ENCODE peak calls at places on chromosomes 1 and 21, in five cellular contexts. L, X, H, D and S are unnamed samples.
A peak's percentile ranks its signal among the peaks of the same experiment; 100 is the strongest.

GRCh38 chr21:38646213-38646837 is 148.0 kb upstream of the ERG start:
- DNase-seq in L (no peak), X (no peak), H (no peak), D (no peak), S (no peak)

GRCh38 chr1:69221492-69221990 is 346.2 kb upstream of the LRRC7 start:
- DNase-seq in L (no peak), X (no peak), H (no peak), D (no peak), S (no peak)

GRCh38 chr1:2376931-2377672 is 14.3 kb downstream of the MORN1 start:
- DNase-seq in L (no peak), X (no peak), H (no peak), D (no peak), S (no peak)

GRCh38 chr1:86499987-86500593 is 31.4 kb downstream of the CLCA1 start:
- DNase-seq in L (peak; percentile 32), X (peak; percentile 18), H (no peak), D (peak; percentile 55), S (peak; percentile 35)

GRCh38 chr21:42526379-42526727 is 12.7 kb downstream of the SLC37A1 start:
- DNase-seq in L (peak; percentile 75), X (no peak), H (no peak), D (no peak), S (no peak)

GRCh38 chr1:238991730-238992490 is 394.5 kb upstream of the CHRM3 start:
- DNase-seq in L (no peak), X (no peak), H (no peak), D (no peak), S (no peak)

GRCh38 chr1:88768816-88769215 is 84.7 kb downstream of the PKN2 start:
- DNase-seq in L (no peak), X (no peak), H (no peak), D (no peak), S (no peak)

GRCh38 chr21:27532081-27532480 is 565.2 kb upstream of the ADAMTS5 start:
- DNase-seq in L (peak; percentile 41), X (no peak), H (no peak), D (no peak), S (peak; percentile 10)

GRCh38 chr1:160436975-160437374 is 36.6 kb downstream of the VANGL2 start:
- DNase-seq in L (no peak), X (no peak), H (no peak), D (peak; percentile 30), S (no peak)

GRCh38 chr1:92989936-92990582 is 28.8 kb upstream of the DIPK1A start:
- DNase-seq in L (no peak), X (no peak), H (no peak), D (no peak), S (no peak)

GRCh38 chr1:27070390-27071048 is 57.9 kb upstream of the TENT5B start:
- DNase-seq in L (no peak), X (no peak), H (no peak), D (no peak), S (peak; percentile 9)

GRCh38 chr1:1528639-1529267 is 11.7 kb downstream of the TMEM240 start:
- DNase-seq in L (no peak), X (no peak), H (no peak), D (no peak), S (no peak)

GRCh38 chr1:73593379-73593778 is 604.6 kb downstream of the LRRIQ3 start:
- DNase-seq in L (no peak), X (no peak), H (no peak), D (no peak), S (peak; percentile 77)

GRCh38 chr1:187264995-187265602 is 436.4 kb downstream of the PLA2G4A start:
- DNase-seq in L (peak; percentile 28), X (peak; percentile 50), H (no peak), D (no peak), S (peak; percentile 34)

GRCh38 chr1:47432071-47433036 is 5.5 kb upstream of the FOXD2 start:
- DNase-seq in L (peak; percentile 39), X (no peak), H (peak; percentile 94), D (peak; percentile 73), S (peak; percentile 81)

GRCh38 chr1:960371-961131 is at the start of gene KLHL17:
- DNase-seq in L (peak; percentile 32), X (no peak), H (peak; percentile 89), D (peak; percentile 89), S (peak; percentile 71)

GRCh38 chr1:197470330-197470729 is 202.3 kb downstream of the CRB1 start:
- DNase-seq in L (no peak), X (no peak), H (no peak), D (no peak), S (no peak)

GRCh38 chr1:202154766-202155477 is 5.5 kb downstream of the PTPN7 start:
- DNase-seq in L (peak; percentile 30), X (peak; percentile 76), H (peak; percentile 77), D (peak; percentile 60), S (peak; percentile 93)

GRCh38 chr1:110070282-110070967 is at the start of gene ALX3:
- DNase-seq in L (no peak), X (no peak), H (peak; percentile 71), D (no peak), S (no peak)

GRCh38 chr1:24932284-24932683 is 2.2 kb upstream of the RUNX3 start:
- DNase-seq in L (no peak), X (peak; percentile 21), H (peak; percentile 89), D (peak; percentile 93), S (no peak)

GRCh38 chr1:236516929-236517704 is 6.7 kb upstream of the LGALS8 start:
- DNase-seq in L (peak; percentile 93), X (no peak), H (no peak), D (no peak), S (peak; percentile 94)

GRCh38 chr1:95381980-95382379 is 148.0 kb downstream of the RWDD3 start:
- DNase-seq in L (no peak), X (no peak), H (no peak), D (no peak), S (no peak)
- TF ChIP-seq JUND in L (no peak), X (no peak), H (no peak), D (no peak), S (no peak)

GRCh38 chr1:96698332-96698983 is 23.1 kb upstream of the PTBP2 start:
- DNase-seq in L (no peak), X (no peak), H (no peak), D (no peak), S (no peak)
- TF ChIP-seq JUND in L (no peak), X (no peak), H (no peak), D (no peak), S (no peak)

GRCh38 chr21:32359719-32360260 is 33.0 kb downstream of the URB1 start:
- DNase-seq in L (peak; percentile 52), X (peak; percentile 6), H (no peak), D (no peak), S (peak; percentile 86)
- TF ChIP-seq JUND in L (no peak), X (no peak), H (no peak), D (no peak), S (no peak)

DNA sequence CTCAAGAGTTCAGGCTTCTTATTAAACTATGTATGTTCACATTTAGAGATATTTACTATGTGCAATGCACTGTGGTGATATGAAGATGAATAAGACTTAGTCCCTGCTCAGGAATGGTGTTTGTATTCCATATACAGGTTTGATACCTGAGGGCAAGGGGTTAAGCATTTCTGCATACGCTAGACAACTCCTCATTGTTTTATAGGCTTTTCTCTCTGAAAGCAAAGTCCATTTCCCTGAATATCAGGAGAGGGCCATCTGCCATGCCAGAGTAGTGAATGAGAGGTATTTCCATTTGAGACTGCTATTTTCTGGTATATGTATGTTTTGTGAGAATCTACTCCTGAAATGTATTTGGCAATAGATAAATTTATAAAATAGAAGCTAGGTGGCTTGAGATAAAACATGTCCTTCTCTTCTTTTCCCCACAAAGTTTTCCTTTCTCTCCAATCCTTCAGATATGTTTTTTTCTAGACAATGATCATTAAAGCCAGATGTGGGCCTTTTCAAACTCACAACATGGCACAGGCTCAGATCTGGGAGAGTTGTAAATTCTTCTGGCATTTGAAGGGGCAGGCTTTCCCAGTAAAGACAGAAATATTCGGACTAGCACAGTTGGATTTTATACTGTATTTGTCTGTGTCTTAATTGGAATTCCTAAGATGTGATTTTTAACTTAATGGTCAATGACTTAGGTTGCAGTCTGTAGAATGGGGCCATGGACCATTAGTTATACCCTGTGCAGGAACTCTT is 73.3 kb upstream of the WDR26 start:
- DNase-seq in L (peak; percentile 43), X (no peak), H (no peak), D (no peak), S (no peak)
- TF ChIP-seq JUND in L (no peak), X (no peak), H (no peak), D (no peak), S (no peak)

GRCh38 chr1:234610061-234610581 is at the start of gene IRF2BP2:
- DNase-seq in L (peak; percentile 68), X (peak; percentile 63), H (peak; percentile 75), D (peak; percentile 98), S (peak; percentile 89)

GRCh38 chr1:234609528-234610042 is 393 bp downstream of the IRF2BP2 start:
- DNase-seq in L (no peak), X (no peak), H (no peak), D (peak; percentile 83), S (no peak)

GRCh38 chr1:234607091-234608025 is 2.6 kb downstream of the IRF2BP2 start:
- DNase-seq in L (peak; percentile 64), X (no peak), H (no peak), D (no peak), S (no peak)

GRCh38 chr1:234608026-234608719 is 1.8 kb downstream of the IRF2BP2 start:
- DNase-seq in L (peak; percentile 93), X (no peak), H (peak; percentile 58), D (peak; percentile 53), S (peak; percentile 91)

GRCh38 chr1:234608720-234609527 is 1.1 kb downstream of the IRF2BP2 start:
- DNase-seq in L (no peak), X (no peak), H (peak; percentile 67), D (peak; percentile 51), S (peak; percentile 75)
- TF ChIP-seq JUND in L (no peak), X (no peak), H (no peak), D (no peak), S (no peak)